ENCODE peak calls at places on chromosomes 4 and X, in six cellular contexts. Q, Y, U, G, N and W are unnamed samples.

GRCh38 chr4:147371661-147372060 is 109.2 kb upstream of the EDNRA start:
- DNase-seq in Q (no peak), Y (no peak), U (no peak), G (no peak), N (peak), W (no peak)

GRCh38 chr4:181594188-181594587 is 649.0 kb upstream of the TENM3 start:
- DNase-seq in Q (no peak), Y (no peak), U (no peak), G (no peak), N (no peak), W (no peak)

GRCh38 chr4:3700223-3700622 is 66.0 kb upstream of the ADRA2C start:
- DNase-seq in Q (no peak), Y (no peak), U (no peak), G (no peak), N (no peak), W (no peak)

GRCh38 chr4:27666943-27667342 is 806.3 kb downstream of the STIM2 start:
- DNase-seq in Q (no peak), Y (no peak), U (no peak), G (peak), N (no peak), W (no peak)

GRCh38 chrX:148874621-148875020 is 374.2 kb downstream of the AFF2 start:
- DNase-seq in Q (no peak), Y (no peak), U (no peak), G (no peak), N (no peak), W (peak)

GRCh38 chrX:3066555-3066954 is 25.3 kb downstream of the ARSF start:
- DNase-seq in Q (peak), Y (no peak), U (no peak), G (peak), N (no peak), W (no peak)

GRCh38 chr4:118850813-118851173 is 14.9 kb upstream of the SEC24D start:
- DNase-seq in Q (no peak), Y (no peak), U (no peak), G (no peak), N (no peak), W (no peak)

GRCh38 chrX:115065304-115065703 is 47.9 kb upstream of the IL13RA2 start:
- DNase-seq in Q (no peak), Y (no peak), U (no peak), G (no peak), N (no peak), W (no peak)